ENCODE peak calls at places on chromosome 11, in four cellular contexts. D, N, K and U are unnamed samples.
A peak's percentile ranks its signal among the peaks of the same experiment; 100 is the strongest.

GRCh38 chr11:63738720-63739360 is 29.7 kb downstream of the ZFTA start:
- DNase-seq in D (peak; percentile 87), N (peak; percentile 81), K (peak; percentile 82), U (peak; percentile 68)

GRCh38 chr11:107472966-107473365 is 15.3 kb upstream of the CWF19L2 start:
- DNase-seq in D (no peak), K (no peak), N (no peak), U (no peak)

GRCh38 chr11:12050911-12051667 is 42.7 kb upstream of the DKK3 start:
- DNase-seq in K (peak; percentile 46), D (no peak), N (no peak), U (no peak)

GRCh38 chr11:44316388-44317240 is 6.7 kb upstream of the ALX4 start:
- DNase-seq in N (no peak), D (peak; percentile 74), K (no peak), U (no peak)

GRCh38 chr11:76598426-76598839 is 72.1 kb downstream of the LRRC32 start:
- DNase-seq in D (peak; percentile 76), N (no peak), K (no peak), U (peak; percentile 38)

GRCh38 chr11:79498681-79499080 is 57.9 kb upstream of the TENM4 start:
- DNase-seq in K (no peak), N (no peak), D (no peak), U (no peak)

GRCh38 chr11:45809456-45810395 is 4.8 kb downstream of the SLC35C1 start:
- DNase-seq in D (no peak), N (peak; percentile 42), K (no peak), U (peak; percentile 26)

GRCh38 chr11:8103909-8104308 is 22.9 kb downstream of the TUB start:
- DNase-seq in K (no peak), N (no peak), D (no peak), U (no peak)

GRCh38 chr11:100072131-100072530 is 615.0 kb upstream of the ARHGAP42 start:
- DNase-seq in K (no peak), N (no peak), D (peak; percentile 28), U (no peak)

GRCh38 chr11:62984451-62984991 is at the start of gene SLC22A6:
- DNase-seq in K (no peak), N (no peak), D (no peak), U (no peak)

GRCh38 chr11:65912840-65913239 is 6.0 kb downstream of the C11orf68 start:
- DNase-seq in N (no peak), K (no peak), D (no peak), U (no peak)

GRCh38 chr11:129145276-129145675 is 46.8 kb downstream of the ARHGAP32 start:
- DNase-seq in N (no peak), D (no peak), K (no peak), U (no peak)

GRCh38 chr11:75298191-75298590 is 53.3 kb downstream of the ARRB1 start:
- DNase-seq in N (no peak), D (no peak), K (no peak), U (no peak)

GRCh38 chr11:133841279-133842043 is 3.9 kb downstream of the SPATA19 start:
- DNase-seq in N (no peak), K (no peak), D (no peak), U (no peak)

GRCh38 chr11:119389611-119390254 is 8.2 kb upstream of the USP2 start:
- DNase-seq in N (no peak), K (no peak), D (peak; percentile 87), U (no peak)

GRCh38 chr11:58900479-58901420 is 38.5 kb upstream of the GLYATL1 start:
- DNase-seq in D (peak; percentile 96), K (peak; percentile 83), N (no peak), U (peak; percentile 32)

GRCh38 chr11:72581067-72581466 is 93.2 kb downstream of the PDE2A start:
- DNase-seq in N (peak; percentile 33), K (no peak), D (no peak), U (no peak)

GRCh38 chr11:57658023-57658361 is 430 bp downstream of the CLP1 start:
- DNase-seq in N (no peak), D (peak; percentile 35), K (no peak), U (no peak)

GRCh38 chr11:115153731-115154354 is 350.4 kb downstream of the CADM1 start:
- DNase-seq in D (no peak), K (no peak), N (no peak), U (no peak)

GRCh38 chr11:92885600-92885999 is 83.9 kb upstream of the MTNR1B start:
- DNase-seq in D (no peak), N (no peak), K (no peak), U (no peak)

GRCh38 chr11:10456519-10456918 is 1.5 kb downstream of the AMPD3 start:
- DNase-seq in D (no peak), N (no peak), K (no peak), U (no peak)

GRCh38 chr11:63491614-63492372 is 826 bp upstream of the PLAAT5 start:
- DNase-seq in N (no peak), D (peak; percentile 25), K (no peak), U (peak; percentile 52)

GRCh38 chr11:255176-255575 is 18.4 kb downstream of the PSMD13 start:
- DNase-seq in N (no peak), D (no peak), K (no peak), U (no peak)

GRCh38 chr11:115135936-115136335 is 368.3 kb downstream of the CADM1 start:
- DNase-seq in N (no peak), K (no peak), D (no peak), U (no peak)

GRCh38 chr11:829116-829945 is 1.6 kb downstream of the CRACR2B start:
- DNase-seq in K (peak; percentile 64), N (no peak), D (peak; percentile 64), U (no peak)

GRCh38 chr11:431921-432320 is 9.9 kb downstream of the ANO9 start:
- DNase-seq in N (no peak), D (no peak), K (no peak), U (no peak)

GRCh38 chr11:20154381-20154780 is 5.9 kb downstream of the DBX1 start:
- DNase-seq in K (no peak), D (peak; percentile 72), N (no peak), U (no peak)

GRCh38 chr11:36453678-36454077 is 56.4 kb downstream of the TRAF6 start:
- DNase-seq in D (no peak), K (no peak), N (no peak), U (peak; percentile 48)

DNA sequence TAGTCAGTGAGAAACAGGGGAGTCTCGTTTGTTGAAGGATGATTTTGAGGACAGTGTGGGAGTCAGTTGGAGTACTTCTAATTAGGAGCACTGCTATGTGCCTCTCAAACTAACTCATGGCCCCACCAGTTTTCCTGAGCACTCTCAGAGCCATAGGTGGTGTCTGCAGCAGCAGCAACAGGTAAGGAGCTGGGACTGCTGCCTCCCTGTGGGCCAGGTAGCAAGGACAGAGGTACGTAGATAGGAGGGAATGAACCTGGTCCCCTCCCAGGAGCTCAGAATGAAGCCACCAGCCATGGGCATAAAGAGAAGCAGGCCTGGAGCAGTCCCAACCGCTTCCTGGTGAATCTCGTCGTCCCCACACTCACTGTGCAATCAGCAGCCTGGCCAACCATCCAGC is 183.4 kb downstream of the BUD13 start:
- DNase-seq in K (no peak), N (no peak), D (no peak), U (no peak)
- TF ChIP-seq POLR2AphosphoS5 in K (no peak), N (no peak), D (no peak), U (no peak)

GRCh38 chr11:13256216-13256615 is 21.4 kb upstream of the BMAL1 start:
- DNase-seq in K (no peak), D (no peak), N (no peak), U (no peak)
- TF ChIP-seq CTCF in K (no peak), D (no peak), N (no peak), U (no peak)

DNA sequence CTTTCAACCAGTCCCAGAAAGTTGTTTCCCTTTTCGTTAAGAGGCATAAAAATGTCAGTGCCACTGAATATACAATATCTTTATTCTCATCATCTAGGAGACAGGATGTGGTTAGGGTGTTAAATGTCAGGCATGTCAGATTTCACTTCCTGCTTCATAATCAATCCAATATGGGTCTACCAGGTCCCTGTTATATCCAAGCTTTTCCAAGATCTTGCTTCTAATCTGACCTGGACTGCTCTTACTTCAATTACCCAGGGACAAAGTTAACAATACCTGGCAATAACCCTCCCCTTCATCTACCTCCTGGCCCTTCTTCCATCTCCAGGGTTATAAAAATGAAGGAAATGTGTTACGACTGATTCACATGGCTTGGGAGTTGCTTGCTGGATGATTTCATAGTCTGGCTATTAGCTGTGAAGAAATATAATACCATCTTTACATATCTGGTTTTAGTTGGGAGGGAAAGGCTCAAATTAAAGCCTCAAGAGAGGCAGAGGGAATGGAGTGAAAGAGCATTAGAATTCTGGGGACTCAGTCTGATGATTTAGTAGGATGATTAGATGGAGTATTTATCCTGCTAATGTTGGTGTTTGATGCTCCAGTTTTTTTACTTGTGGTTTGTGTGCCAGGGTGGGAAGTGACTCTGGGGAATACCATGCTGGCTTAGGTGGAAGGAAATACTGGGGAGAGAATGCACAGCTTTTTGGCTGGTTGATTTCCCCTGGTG is 534.3 kb downstream of the ETS1 start:
- DNase-seq in K (no peak), D (no peak), N (no peak), U (no peak)
- TF ChIP-seq POLR2AphosphoS5 in K (no peak), D (no peak), N (no peak), U (no peak)

GRCh38 chr11:31598454-31598853 is 88.9 kb downstream of the ELP4 start:
- DNase-seq in D (no peak), K (no peak), N (no peak), U (no peak)
- TF ChIP-seq CTCF in D (no peak), K (no peak), N (no peak), U (no peak)

GRCh38 chr11:34978236-34979191 is 62.1 kb downstream of the PDHX start:
- DNase-seq in N (no peak), D (peak; percentile 30), K (no peak), U (no peak)

GRCh38 chr11:34975482-34975881 is 59.1 kb downstream of the PDHX start:
- DNase-seq in D (no peak), N (no peak), K (no peak), U (no peak)

GRCh38 chr11:34972892-34973291 is 56.5 kb downstream of the PDHX start:
- DNase-seq in N (no peak), D (no peak), K (no peak), U (no peak)

GRCh38 chr11:34976496-34976895 is 60.1 kb downstream of the PDHX start:
- DNase-seq in K (no peak), N (no peak), D (no peak), U (no peak)

DNA sequence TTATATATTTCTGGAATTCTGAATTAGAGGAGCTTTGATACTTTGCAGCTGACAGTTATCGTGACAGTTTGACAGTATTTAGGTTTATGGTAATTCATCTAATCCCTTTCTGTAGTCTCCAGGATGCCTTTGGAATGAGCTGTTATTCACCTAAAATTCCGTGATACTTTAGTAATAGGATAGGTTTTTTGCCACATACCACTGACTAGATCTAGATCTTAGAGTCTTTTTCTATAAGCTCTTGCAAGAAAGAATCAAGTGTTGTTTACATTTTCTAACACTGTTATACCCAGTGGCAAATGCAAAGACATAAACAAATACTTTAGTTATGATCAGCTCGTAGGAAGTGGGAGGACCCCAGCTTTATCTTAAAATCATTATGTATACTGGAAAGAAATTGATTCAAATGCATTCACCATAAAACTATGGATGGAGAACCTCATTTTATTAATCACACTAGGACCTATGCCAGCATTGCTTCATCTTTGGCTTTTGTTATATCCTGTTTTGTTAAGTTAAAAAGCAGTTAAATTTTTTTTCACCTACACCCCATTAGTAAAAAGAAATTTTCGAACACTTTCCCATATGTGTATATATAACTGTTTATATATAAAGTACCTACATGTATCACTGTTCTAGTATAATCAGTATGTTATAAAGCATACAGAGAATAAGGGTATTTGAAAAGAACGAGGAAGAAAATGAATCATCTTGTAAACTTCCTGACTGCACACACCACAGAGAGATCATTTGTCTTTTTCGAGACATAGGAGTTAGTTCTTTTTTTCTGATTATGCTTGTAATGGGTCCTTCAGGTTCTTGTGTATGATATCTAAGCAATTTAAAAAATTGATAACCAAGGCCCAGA is 60.9 kb downstream of the PDHX start:
- DNase-seq in D (no peak), K (no peak), N (no peak), U (no peak)
- TF ChIP-seq POLR2AphosphoS5 in D (no peak), K (no peak), N (no peak), U (no peak)